ENCODE peak calls at places on chromosomes 11 and 22, in four cellular contexts. T is K562, K is Panc1, B is HepG2. H is an unnamed sample.

GRCh38 chr22:44576311-44577260 is 78.6 kb upstream of the RTL6 start:
- DNase-seq in B (no peak), T (no peak), K (no peak), H (no peak)

GRCh38 chr11:35035894-35036408 is 103.0 kb upstream of the CD44 start:
- DNase-seq in K (no peak), T (no peak), B (no peak), H (no peak)

GRCh38 chr11:12457030-12457600 is 79.7 kb downstream of the PARVA start:
- DNase-seq in T (no peak), K (no peak), B (no peak), H (no peak)

GRCh38 chr22:50260434-50260800 is 1.1 kb downstream of the MAPK12 start:
- DNase-seq in B (no peak), K (no peak), T (no peak), H (no peak)

GRCh38 chr11:119303227-119303718 is 13.7 kb downstream of the MCAM start:
- DNase-seq in T (no peak), K (no peak), B (no peak), H (no peak)

GRCh38 chr11:121575963-121576290 is 123.2 kb upstream of the SORL1-AS1 start:
- DNase-seq in K (no peak), T (no peak), B (no peak), H (no peak)

GRCh38 chr22:29587938-29588699 is 7.2 kb upstream of the NIPSNAP1 start:
- DNase-seq in K (no peak), B (peak; percentile 41), T (no peak), H (no peak)

GRCh38 chr11:120134106-120134930 is 3.6 kb downstream of the TRIM29 start:
- DNase-seq in T (no peak), K (no peak), B (no peak), H (no peak)

GRCh38 chr11:75273331-75273988 is 32.9 kb downstream of the TPBGL start:
- DNase-seq in K (no peak), T (no peak), B (no peak), H (no peak)

GRCh38 chr11:116984589-116984988 is 113.6 kb downstream of the SIK3 start:
- DNase-seq in T (no peak), K (no peak), B (no peak), H (no peak)

GRCh38 chr22:50145741-50146439 is 24.6 kb upstream of the PANX2 start:
- DNase-seq in B (no peak), T (no peak), K (no peak), H (no peak)

GRCh38 chr22:21865041-21865440 is 2.4 kb downstream of the MAPK1 start:
- DNase-seq in K (peak; percentile 7), T (no peak), B (no peak), H (no peak)

GRCh38 chr11:10428453-10428852 is 26.6 kb upstream of the AMPD3 start:
- DNase-seq in K (no peak), T (peak; percentile 60), B (no peak), H (no peak)

GRCh38 chr11:68903288-68903630 is 373 bp downstream of the MRPL21 start:
- DNase-seq in B (no peak), K (peak; percentile 5), T (no peak), H (no peak)

GRCh38 chr11:37952035-37952434 is 1354.0 kb upstream of the RAG2 start:
- DNase-seq in T (no peak), B (no peak), K (no peak), H (no peak)

GRCh38 chr11:134662629-134663360 is 250.8 kb upstream of the B3GAT1 start:
- DNase-seq in K (no peak), B (no peak), T (no peak), H (no peak)

GRCh38 chr11:68033708-68034045 is 3.2 kb downstream of the NDUFS8 start:
- DNase-seq in B (no peak), K (no peak), T (no peak), H (no peak)

GRCh38 chr11:63813563-63814382 is 517 bp downstream of the SPINDOC start:
- DNase-seq in K (no peak), B (no peak), T (peak; percentile 56), H (no peak)

GRCh38 chr11:2180775-2181370 is 9.3 kb upstream of the TH start:
- DNase-seq in T (no peak), K (no peak), B (no peak), H (no peak)

GRCh38 chr11:34915136-34916013 is 804 bp downstream of the APIP start:
- DNase-seq in B (no peak), K (no peak), T (peak; percentile 13), H (no peak)

GRCh38 chr22:43085658-43086606 is 3.3 kb downstream of the TTLL1 start:
- DNase-seq in T (no peak), K (no peak), B (no peak), H (no peak)

GRCh38 chr22:43090130-43090789 is 1.1 kb upstream of the TTLL1 start:
- DNase-seq in B (peak; percentile 88), T (peak; percentile 79), K (peak; percentile 82), H (peak; percentile 90)

GRCh38 chr22:43088979-43089717 is at the start of gene TTLL1:
- DNase-seq in K (no peak), T (peak; percentile 89), B (peak; percentile 82), H (peak; percentile 76)

GRCh38 chr22:43092085-43092484 is 2.9 kb upstream of the TTLL1 start:
- DNase-seq in T (no peak), B (no peak), K (no peak), H (no peak)

DNA sequence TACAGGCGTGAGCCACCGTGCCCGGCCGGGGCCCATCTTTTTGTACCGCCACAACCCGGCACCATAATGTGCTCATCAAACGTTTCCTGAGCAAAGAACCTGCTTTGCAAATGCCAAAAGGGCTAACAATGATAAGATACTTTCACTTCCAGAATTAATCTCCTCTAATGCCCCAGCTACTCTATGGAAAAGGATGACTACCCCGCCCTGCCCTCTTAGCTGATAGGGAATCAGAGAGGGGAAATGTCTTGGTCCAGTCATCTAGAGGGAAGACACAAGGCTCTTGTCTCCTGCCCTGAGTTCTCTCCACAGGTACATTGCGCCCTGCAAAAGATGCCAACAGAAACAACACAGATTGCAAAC is 594 bp downstream of the TTLL1 start:
- DNase-seq in K (no peak), T (no peak), B (no peak), H (no peak)
- TF ChIP-seq TCF7L2 in K (no peak), T (no peak), B (no peak), H (no peak)

DNA sequence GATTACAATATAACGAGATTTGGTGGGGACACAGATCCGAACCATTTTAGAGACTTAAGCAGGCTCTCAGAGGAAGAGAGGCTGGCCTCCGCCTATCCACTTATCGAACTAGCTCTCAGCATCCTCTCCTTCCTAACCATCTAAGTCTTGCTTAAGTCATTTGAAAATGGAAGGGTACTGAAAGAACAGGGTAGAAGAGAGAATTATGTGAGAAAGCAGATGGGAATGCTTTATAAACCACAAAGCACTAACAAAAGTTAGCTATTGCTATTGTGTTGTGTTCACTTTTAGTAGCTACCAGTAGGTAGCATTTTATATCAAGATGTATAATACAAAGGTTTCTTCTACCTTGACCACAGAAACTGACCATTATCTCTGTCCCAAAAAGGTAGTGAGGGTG is 153.4 kb upstream of the CADM1 start:
- DNase-seq in K (no peak), B (no peak), T (no peak), H (no peak)
- TF ChIP-seq SIN3A in K (no peak), B (no peak), T (no peak), H (no peak)

GRCh38 chr22:19122143-19122751 is at the start of gene DGCR2:
- DNase-seq in B (peak; percentile 91), K (peak; percentile 54), T (peak; percentile 100), H (peak; percentile 89)

GRCh38 chr22:19119949-19120348 is 2.3 kb downstream of the DGCR2 start:
- DNase-seq in T (no peak), K (no peak), B (no peak), H (no peak)

GRCh38 chr22:19122752-19123492 is 710 bp upstream of the DGCR2 start:
- DNase-seq in T (peak; percentile 75), K (no peak), B (no peak), H (no peak)

GRCh38 chr22:19120829-19121630 is 1.2 kb downstream of the DGCR2 start:
- DNase-seq in K (no peak), B (peak; percentile 63), T (peak; percentile 77), H (peak; percentile 27)

GRCh38 chr22:19121631-19122142 is 525 bp downstream of the DGCR2 start:
- DNase-seq in K (no peak), B (no peak), T (peak; percentile 88), H (no peak)
- TF ChIP-seq TCF7L2 in K (no peak), B (no peak), T (no peak), H (no peak)

DNA sequence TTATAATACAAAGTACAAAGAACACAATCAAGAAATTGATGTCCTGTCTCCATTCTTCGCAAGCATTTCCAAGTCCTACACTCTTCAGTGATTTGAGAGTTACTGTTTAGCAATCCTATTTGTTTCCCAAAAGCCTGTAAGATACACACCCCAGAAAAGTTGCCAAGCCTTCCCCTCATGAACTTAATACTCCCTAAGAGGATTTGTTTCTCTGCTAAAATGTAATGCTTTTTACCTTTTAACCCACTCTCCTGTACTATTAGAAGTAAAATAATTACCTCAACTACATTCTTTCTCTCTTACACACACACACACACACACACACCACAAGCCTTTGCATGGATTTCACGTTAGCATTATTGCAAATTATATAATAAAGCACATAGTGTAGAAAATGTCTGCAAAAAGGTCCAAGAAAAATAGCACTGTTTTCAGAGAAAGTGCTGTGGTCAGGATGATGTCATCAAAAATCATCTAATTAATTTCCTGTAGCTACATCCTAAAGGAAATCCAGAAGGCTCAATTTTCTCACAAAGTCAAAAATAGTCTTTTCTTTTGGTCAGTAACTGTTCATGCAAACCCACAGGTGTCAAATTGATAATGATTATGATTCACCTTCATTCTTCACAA is 364.1 kb upstream of the PITPNB start:
- DNase-seq in K (no peak), B (no peak), T (no peak), H (no peak)
- TF ChIP-seq SIN3A in K (no peak), B (no peak), T (no peak), H (no peak)

DNA sequence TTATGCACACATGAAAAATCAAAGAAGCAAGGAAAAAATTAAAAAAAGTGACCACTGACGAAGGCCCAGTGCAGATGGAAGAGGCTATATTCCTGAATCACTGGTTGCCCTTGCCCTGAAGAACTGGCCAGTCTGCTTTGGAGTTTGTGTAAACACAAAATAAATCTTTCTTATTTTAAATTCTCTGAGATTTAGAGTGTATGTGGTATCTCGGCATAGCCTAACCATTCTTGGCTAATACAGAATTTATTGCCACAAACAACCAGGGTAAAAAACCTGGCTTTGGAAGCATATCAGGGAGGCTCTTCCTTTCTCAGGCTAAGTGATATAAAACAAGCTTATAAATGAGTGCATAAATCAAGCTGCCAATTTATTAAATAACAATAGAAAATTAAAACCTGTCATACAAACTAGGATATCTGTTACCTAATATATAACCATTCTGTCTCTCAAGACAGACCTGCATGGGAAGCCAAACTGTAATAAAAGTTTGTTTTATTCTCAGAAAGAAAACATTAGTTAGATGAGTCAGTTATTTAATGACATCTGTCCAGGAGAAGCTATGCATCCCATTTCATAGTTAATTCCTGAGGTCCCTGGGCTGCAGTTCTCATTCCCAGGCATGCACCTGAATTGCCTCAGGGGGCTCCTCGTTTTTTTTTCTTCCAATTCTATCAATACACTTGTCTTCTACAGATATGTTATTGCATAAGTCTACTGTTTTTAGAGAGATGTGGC is 6.1 kb upstream of the TMEM135 start:
- DNase-seq in B (no peak), T (no peak), K (no peak), H (no peak)
- TF ChIP-seq TCF7L2 in B (no peak), T (no peak), K (no peak), H (no peak)